ENCODE peak calls at places on chromosomes 2 and 18, in five cellular contexts. G is stimulated activated CD4-positive, alpha-beta T cell treated with anti-CD3 and anti-CD28 coated beads, Interleukin-4, amount 100 ng/mL, for 4 hours; Q is stimulated activated naive B cell treated with anti-CD40 and anti-IgM and Interleukin-4, amounts not matched to agents 10 μg/mL and 1 μg/mL and 100 μg/mL, for 72 hours; E is skeletal muscle cell; O is K562. J is an unnamed sample.

GRCh38 chr18:78787751-78788150 is 191.9 kb upstream of the SALL3 start:
- DNase-seq in G (no peak), Q (no peak), E (no peak), O (no peak), J (no peak)

GRCh38 chr2:153416071-153416470 is 62.5 kb downstream of the RPRM start:
- DNase-seq in G (no peak), Q (no peak), E (no peak), O (no peak), J (no peak)

GRCh38 chr18:44946529-44947113 is 265.9 kb downstream of the SETBP1 start:
- DNase-seq in G (no peak), Q (no peak), E (no peak), O (no peak), J (peak)

GRCh38 chr18:49018553-49018943 is 67.8 kb upstream of the SMAD7 start:
- DNase-seq in G (no peak), Q (no peak), E (no peak), O (no peak), J (no peak)

GRCh38 chr2:23430263-23430662 is 45.3 kb downstream of the KLHL29 start:
- DNase-seq in G (no peak), Q (no peak), E (peak), O (no peak), J (no peak)

GRCh38 chr2:217953531-217953932 is 49.3 kb downstream of the TNS1 start:
- DNase-seq in G (no peak), Q (no peak), E (no peak), O (no peak), J (no peak)

GRCh38 chr18:59735269-59735860 is 38.1 kb upstream of the CCBE1 start:
- DNase-seq in G (no peak), Q (no peak), E (no peak), O (no peak), J (no peak)

GRCh38 chr18:31197676-31198075 is 35.0 kb upstream of the DSC1 start:
- DNase-seq in G (no peak), Q (no peak), E (no peak), O (no peak), J (no peak)

GRCh38 chr2:174035117-174035516 is 69.9 kb upstream of the SP3 start:
- DNase-seq in G (no peak), Q (no peak), E (no peak), O (no peak), J (no peak)

GRCh38 chr2:211333377-211333776 is 777.0 kb downstream of the CPS1 start:
- DNase-seq in G (no peak), Q (no peak), E (no peak), O (no peak), J (no peak)

GRCh38 chr2:2646312-2647051 is 315.4 kb upstream of the MYT1L start:
- DNase-seq in G (peak), Q (no peak), E (no peak), O (no peak), J (no peak)

GRCh38 chr2:8118940-8119781 is 562.7 kb upstream of the ID2 start:
- DNase-seq in G (no peak), Q (no peak), E (no peak), O (no peak), J (no peak)

GRCh38 chr2:223315813-223316212 is 263.8 kb downstream of the KCNE4 start:
- DNase-seq in G (no peak), Q (no peak), E (no peak), O (no peak), J (no peak)

GRCh38 chr18:41828137-41828536 is 126.9 kb upstream of the PIK3C3 start:
- DNase-seq in G (no peak), Q (no peak), E (no peak), O (no peak), J (no peak)

GRCh38 chr2:33022989-33023731 is 76.4 kb downstream of the LTBP1 start:
- DNase-seq in G (no peak), Q (no peak), E (peak), O (peak), J (no peak)

GRCh38 chr2:58428286-58428552 is 187.1 kb upstream of the FANCL start:
- DNase-seq in G (no peak), Q (no peak), E (no peak), O (no peak), J (peak)

GRCh38 chr2:58042486-58042970 is 4.1 kb upstream of the VRK2 start:
- DNase-seq in G (peak), Q (no peak), E (peak), O (peak), J (no peak)

GRCh38 chr18:9366126-9366714 is 31.6 kb downstream of the TWSG1 start:
- DNase-seq in G (no peak), Q (no peak), E (no peak), O (no peak), J (no peak)

GRCh38 chr2:44954306-44954901 is 12.9 kb downstream of the SIX3 start:
- DNase-seq in G (no peak), Q (no peak), E (no peak), O (no peak), J (no peak)

GRCh38 chr2:240557808-240558207 is at the start of gene ANKMY1:
- DNase-seq in G (peak), Q (peak), E (peak), O (no peak), J (no peak)

GRCh38 chr18:394997-395383 is 105.5 kb downstream of the COLEC12 start:
- DNase-seq in G (no peak), Q (no peak), E (no peak), O (no peak), J (no peak)

GRCh38 chr18:33577688-33578370 is at the start of gene ASXL3:
- DNase-seq in G (no peak), Q (no peak), E (no peak), O (no peak), J (peak)

GRCh38 chr2:125837108-125837507 is 818.9 kb upstream of the GYPC start:
- DNase-seq in G (no peak), Q (no peak), E (no peak), O (no peak), J (no peak)

GRCh38 chr2:143732931-143733330 is 603.7 kb downstream of the ARHGAP15 start:
- DNase-seq in G (no peak), Q (no peak), E (no peak), O (no peak), J (no peak)

GRCh38 chr2:156380117-156380645 is 47.7 kb upstream of the NR4A2 start:
- DNase-seq in G (no peak), Q (no peak), E (no peak), O (peak), J (no peak)

GRCh38 chr2:241702155-241702404 is 241 bp downstream of the ING5 start:
- DNase-seq in G (peak), Q (no peak), E (no peak), O (peak), J (peak)

GRCh38 chr2:222693837-222694236 is 22.4 kb downstream of the MOGAT1 start:
- DNase-seq in G (no peak), Q (no peak), E (no peak), O (no peak), J (peak)

GRCh38 chr18:58603365-58604067 is 25.4 kb downstream of the ALPK2 start:
- DNase-seq in G (no peak), Q (no peak), E (peak), O (no peak), J (peak)

GRCh38 chr2:675051-675450 is 2.2 kb downstream of the TMEM18 start:
- DNase-seq in G (no peak), Q (no peak), E (no peak), O (no peak), J (no peak)

GRCh38 chr2:5021148-5021547 is 671.0 kb upstream of the SOX11 start:
- DNase-seq in G (no peak), Q (no peak), E (no peak), O (no peak), J (no peak)

GRCh38 chr18:11504962-11505361 is 104.4 kb upstream of the SLC35G4 start:
- DNase-seq in G (no peak), Q (no peak), E (no peak), O (no peak), J (no peak)

GRCh38 chr18:8767356-8767755 is 62.0 kb downstream of the MTCL1 start:
- DNase-seq in G (no peak), Q (no peak), E (no peak), O (no peak), J (no peak)

GRCh38 chr18:7608798-7609197 is 41.7 kb downstream of the PTPRM start:
- DNase-seq in G (no peak), Q (no peak), E (no peak), O (no peak), J (no peak)

GRCh38 chr2:127084611-127085031 is 22.3 kb downstream of the BIN1 start:
- DNase-seq in G (no peak), Q (no peak), E (no peak), O (no peak), J (no peak)

GRCh38 chr18:73124165-73124564 is 256.4 kb upstream of the NETO1 start:
- DNase-seq in G (no peak), Q (no peak), E (no peak), O (no peak), J (no peak)